ENCODE peak calls at places on chromosomes 7 and 10, in five cellular contexts. One of them, this sample, is unnamed.

GRCh38 chr10:3516626-3517255 is 268.3 kb downstream of the KLF6 start:
- DNase-seq in HCT116: no peak
- DNase-seq in endothelial cell of umbilical vein: peak
- DNase-seq in A549: no peak
- DNase-seq in spleen: no peak
- DNase-seq in this sample: no peak

GRCh38 chr7:5337047-5337446 is 54.3 kb downstream of the SLC29A4 start:
- DNase-seq in HCT116: no peak
- DNase-seq in endothelial cell of umbilical vein: no peak
- DNase-seq in A549: no peak
- DNase-seq in spleen: no peak
- DNase-seq in this sample: no peak

GRCh38 chr10:131641231-131641630 is 259.6 kb upstream of the PPP2R2D start:
- DNase-seq in HCT116: no peak
- DNase-seq in endothelial cell of umbilical vein: no peak
- DNase-seq in A549: no peak
- DNase-seq in spleen: peak
- DNase-seq in this sample: no peak

GRCh38 chr7:51292596-51292995 is 24.0 kb downstream of the COBL start:
- DNase-seq in HCT116: no peak
- DNase-seq in endothelial cell of umbilical vein: no peak
- DNase-seq in A549: no peak
- DNase-seq in spleen: no peak
- DNase-seq in this sample: no peak

GRCh38 chr10:101028446-101029244 is 2.3 kb downstream of the PDZD7 start:
- DNase-seq in HCT116: no peak
- DNase-seq in endothelial cell of umbilical vein: no peak
- DNase-seq in A549: no peak
- DNase-seq in spleen: no peak
- DNase-seq in this sample: peak

GRCh38 chr10:61139230-61139928 is 195.4 kb upstream of the RHOBTB1 start:
- DNase-seq in HCT116: no peak
- DNase-seq in endothelial cell of umbilical vein: peak
- DNase-seq in A549: no peak
- DNase-seq in spleen: no peak
- DNase-seq in this sample: no peak

GRCh38 chr10:97743169-97743945 is 6.4 kb downstream of the ZFYVE27 start:
- DNase-seq in HCT116: no peak
- DNase-seq in endothelial cell of umbilical vein: no peak
- DNase-seq in A549: no peak
- DNase-seq in spleen: peak
- DNase-seq in this sample: no peak

GRCh38 chr7:98294798-98295382 is 13.4 kb downstream of the BRI3 start:
- DNase-seq in HCT116: peak
- DNase-seq in endothelial cell of umbilical vein: peak
- DNase-seq in A549: peak
- DNase-seq in spleen: no peak
- DNase-seq in this sample: peak

GRCh38 chr10:33157108-33157507 is 177.4 kb downstream of the NRP1 start:
- DNase-seq in HCT116: no peak
- DNase-seq in endothelial cell of umbilical vein: peak
- DNase-seq in A549: peak
- DNase-seq in spleen: no peak
- DNase-seq in this sample: no peak

GRCh38 chr7:44977304-44977858 is 1.4 kb downstream of the MYO1G start:
- DNase-seq in HCT116: no peak
- DNase-seq in endothelial cell of umbilical vein: no peak
- DNase-seq in A549: no peak
- DNase-seq in spleen: peak
- DNase-seq in this sample: peak

GRCh38 chr10:11684717-11685645 is 57.2 kb upstream of the ECHDC3 start:
- DNase-seq in HCT116: peak
- DNase-seq in endothelial cell of umbilical vein: peak
- DNase-seq in A549: peak
- DNase-seq in spleen: peak
- DNase-seq in this sample: peak
- TF ChIP-seq POLR2A in HCT116: no peak
- TF ChIP-seq POLR2A in endothelial cell of umbilical vein: no peak
- TF ChIP-seq POLR2A in A549: no peak
- TF ChIP-seq POLR2A in spleen: no peak
- TF ChIP-seq POLR2A in this sample: no peak

DNA sequence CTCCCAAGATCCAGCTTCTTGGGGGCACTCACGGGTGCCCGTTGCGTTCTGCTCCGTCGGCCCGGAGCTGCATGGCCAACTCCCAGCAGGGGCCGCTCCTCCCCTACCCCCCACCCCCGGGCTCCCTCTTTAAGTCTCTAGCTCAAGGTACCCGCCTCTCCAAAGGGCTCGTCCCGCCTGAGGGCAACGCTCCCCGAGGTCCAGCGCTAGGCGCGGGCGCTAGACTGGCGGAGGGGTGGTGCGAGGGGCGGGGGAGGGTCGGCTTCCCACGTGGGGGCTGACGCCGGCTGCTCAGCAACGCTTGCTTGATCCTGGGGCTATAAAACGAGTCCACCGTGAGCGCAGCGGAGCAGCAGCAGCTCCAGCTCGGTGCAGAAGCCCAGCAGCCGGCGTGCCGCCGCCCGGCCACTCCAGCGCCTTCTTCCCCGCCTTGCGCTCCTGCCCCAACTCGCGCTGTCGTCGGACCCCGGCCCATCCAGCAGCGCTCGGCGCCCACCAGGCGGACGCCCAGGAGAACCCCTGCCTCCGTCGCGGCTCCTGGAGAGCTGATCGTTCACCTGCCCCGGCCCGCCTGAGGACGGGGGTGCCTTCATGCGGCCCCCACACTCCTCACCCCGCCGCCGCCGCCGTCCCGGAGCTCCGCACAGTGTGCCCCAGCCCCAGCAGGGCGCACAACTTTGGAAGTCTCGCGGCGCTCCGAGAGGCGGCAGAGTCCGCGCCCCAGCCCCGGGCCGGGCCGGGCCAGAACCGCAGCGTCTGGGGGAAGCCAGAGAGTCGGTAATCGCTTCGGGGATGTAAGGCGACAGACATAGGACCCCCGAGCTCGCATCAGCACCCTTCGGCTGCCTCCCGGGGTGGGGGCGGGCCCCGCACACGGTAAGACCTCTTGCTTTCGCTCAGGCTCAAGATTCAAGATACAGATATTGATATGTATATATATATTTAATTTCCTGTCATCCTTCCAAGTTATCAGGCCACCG is at the start of gene ADRA2A:
- DNase-seq in HCT116: no peak
- DNase-seq in endothelial cell of umbilical vein: peak
- DNase-seq in A549: peak
- DNase-seq in spleen: no peak
- DNase-seq in this sample: no peak
- TF ChIP-seq POLR2A in HCT116: no peak
- TF ChIP-seq POLR2A in endothelial cell of umbilical vein: no peak
- TF ChIP-seq POLR2A in A549: no peak
- TF ChIP-seq POLR2A in spleen: no peak
- TF ChIP-seq POLR2A in this sample: peak

GRCh38 chr7:154429666-154430404 is 377.6 kb downstream of the DPP6 start:
- DNase-seq in HCT116: no peak
- DNase-seq in endothelial cell of umbilical vein: no peak
- DNase-seq in A549: no peak
- DNase-seq in spleen: no peak
- DNase-seq in this sample: no peak
- TF ChIP-seq POLR2A in HCT116: no peak
- TF ChIP-seq POLR2A in endothelial cell of umbilical vein: no peak
- TF ChIP-seq POLR2A in A549: no peak
- TF ChIP-seq POLR2A in spleen: no peak
- TF ChIP-seq POLR2A in this sample: no peak

GRCh38 chr7:1062296-1063294 is 18.2 kb downstream of the GPR146 start:
- DNase-seq in HCT116: no peak
- DNase-seq in endothelial cell of umbilical vein: no peak
- DNase-seq in A549: no peak
- DNase-seq in spleen: no peak
- DNase-seq in this sample: no peak
- TF ChIP-seq POLR2A in HCT116: no peak
- TF ChIP-seq POLR2A in endothelial cell of umbilical vein: no peak
- TF ChIP-seq POLR2A in A549: no peak
- TF ChIP-seq POLR2A in spleen: no peak
- TF ChIP-seq POLR2A in this sample: no peak

GRCh38 chr10:14604181-14605142 is 170.2 kb downstream of the FAM107B start:
- DNase-seq in HCT116: peak
- DNase-seq in endothelial cell of umbilical vein: peak
- DNase-seq in A549: peak
- DNase-seq in spleen: peak
- DNase-seq in this sample: peak
- TF ChIP-seq POLR2A in HCT116: no peak
- TF ChIP-seq POLR2A in endothelial cell of umbilical vein: peak
- TF ChIP-seq POLR2A in A549: peak
- TF ChIP-seq POLR2A in spleen: peak
- TF ChIP-seq POLR2A in this sample: peak

This sample was measured in H54.